ENCODE peak calls at places on chromosomes 1 and 21, in seven cellular contexts. L, N, T, D, E, G and P are unnamed samples.

GRCh38 chr1:165376041-165376810 is 19.7 kb upstream of the LMX1A start:
- DNase-seq in L (no peak), N (peak; percentile 36), T (no peak), D (no peak), E (no peak), G (peak; percentile 95), P (peak; percentile 90)

GRCh38 chr1:174764186-174764585 is 235.6 kb upstream of the CACYBP start:
- DNase-seq in L (no peak), N (no peak), T (no peak), D (no peak), E (no peak), G (no peak), P (no peak)

GRCh38 chr1:97632075-97632474 is 288.8 kb downstream of the DPYD start:
- DNase-seq in L (no peak), N (no peak), T (no peak), D (no peak), E (no peak), G (peak; percentile 58), P (no peak)

GRCh38 chr1:152543808-152544207 is 22.8 kb downstream of the LCE3E start:
- DNase-seq in L (no peak), N (no peak), T (no peak), D (no peak), E (no peak), G (peak; percentile 3), P (no peak)

GRCh38 chr1:156894001-156894400 is 483 bp downstream of the PEAR1 start:
- DNase-seq in L (no peak), N (no peak), T (no peak), D (no peak), E (no peak), G (no peak), P (no peak)

GRCh38 chr1:2009297-2010053 is 5.9 kb upstream of the CFAP74 start:
- DNase-seq in L (no peak), N (no peak), T (no peak), D (no peak), E (no peak), G (no peak), P (peak; percentile 51)

GRCh38 chr1:12140676-12141532 is 25.9 kb upstream of the TNFRSF1B start:
- DNase-seq in L (no peak), N (no peak), T (no peak), D (no peak), E (no peak), G (no peak), P (no peak)

GRCh38 chr21:21366277-21366676 is 368.1 kb downstream of the NCAM2 start:
- DNase-seq in L (no peak), N (no peak), T (no peak), D (no peak), E (no peak), G (no peak), P (no peak)

GRCh38 chr1:32014937-32015363 is 1.3 kb downstream of the KHDRBS1 start:
- DNase-seq in L (no peak), N (no peak), T (no peak), D (no peak), E (no peak), G (no peak), P (no peak)

GRCh38 chr1:224623310-224623714 is 7.2 kb downstream of the CNIH3 start:
- DNase-seq in L (no peak), N (no peak), T (no peak), D (no peak), E (no peak), G (peak; percentile 90), P (no peak)

GRCh38 chr21:8993284-8993942 is 1528.0 kb upstream of the TPTE start:
- DNase-seq in L (no peak), N (no peak), T (no peak), D (no peak), E (no peak), G (no peak), P (no peak)

GRCh38 chr1:150836129-150836773 is 28.2 kb upstream of the CTSK start:
- DNase-seq in L (no peak), N (no peak), T (no peak), D (peak; percentile 45), E (no peak), G (peak; percentile 5), P (no peak)

GRCh38 chr1:219066631-219067349 is 106.9 kb upstream of the LYPLAL1 start:
- DNase-seq in L (peak; percentile 31), N (no peak), T (no peak), D (no peak), E (no peak), G (peak; percentile 91), P (no peak)